ENCODE peak calls at places on chromosomes 2 and 18, in six cellular contexts. One of them, this sample, is unnamed.

GRCh38 chr2:28253543-28253942 is 139.1 kb upstream of the FOSL2 start:
- DNase-seq in body of pancreas: no peak
- DNase-seq in dorsolateral prefrontal cortex: no peak
- DNase-seq in neural crest cell: no peak
- DNase-seq in lower lobe of right lung: no peak
- DNase-seq in cardiac fibroblast: no peak
- DNase-seq in this sample: no peak

GRCh38 chr2:179429060-179429471 is 164.4 kb upstream of the SESTD1 start:
- DNase-seq in body of pancreas: no peak
- DNase-seq in dorsolateral prefrontal cortex: no peak
- DNase-seq in neural crest cell: no peak
- DNase-seq in lower lobe of right lung: no peak
- DNase-seq in cardiac fibroblast: no peak
- DNase-seq in this sample: no peak

GRCh38 chr2:10028988-10029874 is 14.1 kb upstream of the KLF11 start:
- DNase-seq in body of pancreas: no peak
- DNase-seq in dorsolateral prefrontal cortex: no peak
- DNase-seq in neural crest cell: no peak
- DNase-seq in lower lobe of right lung: peak
- DNase-seq in cardiac fibroblast: no peak
- DNase-seq in this sample: peak

GRCh38 chr18:50786851-50787250 is 33.0 kb downstream of the MRO start:
- DNase-seq in body of pancreas: no peak
- DNase-seq in dorsolateral prefrontal cortex: no peak
- DNase-seq in neural crest cell: no peak
- DNase-seq in lower lobe of right lung: no peak
- DNase-seq in cardiac fibroblast: no peak
- DNase-seq in this sample: no peak

GRCh38 chr18:2654828-2655152 is 736 bp upstream of the SMCHD1 start:
- DNase-seq in body of pancreas: no peak
- DNase-seq in dorsolateral prefrontal cortex: no peak
- DNase-seq in neural crest cell: no peak
- DNase-seq in lower lobe of right lung: no peak
- DNase-seq in cardiac fibroblast: peak
- DNase-seq in this sample: no peak

GRCh38 chr2:51068237-51068636 is 36.3 kb upstream of the NRXN1 start:
- DNase-seq in body of pancreas: no peak
- DNase-seq in dorsolateral prefrontal cortex: no peak
- DNase-seq in neural crest cell: no peak
- DNase-seq in lower lobe of right lung: no peak
- DNase-seq in cardiac fibroblast: no peak
- DNase-seq in this sample: no peak

GRCh38 chr2:200199576-200200263 is 106.8 kb upstream of the SPATS2L start:
- DNase-seq in body of pancreas: no peak
- DNase-seq in dorsolateral prefrontal cortex: no peak
- DNase-seq in neural crest cell: no peak
- DNase-seq in lower lobe of right lung: no peak
- DNase-seq in cardiac fibroblast: no peak
- DNase-seq in this sample: no peak

GRCh38 chr18:79875931-79876461 is 75.5 kb downstream of the SLC66A2 start:
- DNase-seq in body of pancreas: no peak
- DNase-seq in dorsolateral prefrontal cortex: peak
- DNase-seq in neural crest cell: no peak
- DNase-seq in lower lobe of right lung: no peak
- DNase-seq in cardiac fibroblast: no peak
- DNase-seq in this sample: no peak

GRCh38 chr2:120809576-120810440 is 74.1 kb downstream of the GLI2 start:
- DNase-seq in body of pancreas: no peak
- DNase-seq in dorsolateral prefrontal cortex: no peak
- DNase-seq in neural crest cell: no peak
- DNase-seq in lower lobe of right lung: no peak
- DNase-seq in cardiac fibroblast: no peak
- DNase-seq in this sample: no peak

GRCh38 chr18:74342416-74343043 is 26.9 kb downstream of the C18orf63 start:
- DNase-seq in body of pancreas: peak
- DNase-seq in dorsolateral prefrontal cortex: no peak
- DNase-seq in neural crest cell: peak
- DNase-seq in lower lobe of right lung: no peak
- DNase-seq in cardiac fibroblast: peak
- DNase-seq in this sample: peak

GRCh38 chr2:237550057-237550415 is 16.3 kb upstream of the PRLH start:
- DNase-seq in body of pancreas: no peak
- DNase-seq in dorsolateral prefrontal cortex: no peak
- DNase-seq in neural crest cell: no peak
- DNase-seq in lower lobe of right lung: no peak
- DNase-seq in cardiac fibroblast: no peak
- DNase-seq in this sample: no peak

GRCh38 chr18:13518382-13518781 is 208.0 kb downstream of the FAM210A start:
- DNase-seq in body of pancreas: no peak
- DNase-seq in dorsolateral prefrontal cortex: no peak
- DNase-seq in neural crest cell: no peak
- DNase-seq in lower lobe of right lung: no peak
- DNase-seq in cardiac fibroblast: no peak
- DNase-seq in this sample: no peak

GRCh38 chr2:68391099-68391498 is 26.0 kb downstream of the PLEK start:
- DNase-seq in body of pancreas: no peak
- DNase-seq in dorsolateral prefrontal cortex: no peak
- DNase-seq in neural crest cell: no peak
- DNase-seq in lower lobe of right lung: no peak
- DNase-seq in cardiac fibroblast: no peak
- DNase-seq in this sample: no peak

GRCh38 chr2:37449686-37450392 is 105.4 kb downstream of the QPCT start:
- DNase-seq in body of pancreas: no peak
- DNase-seq in dorsolateral prefrontal cortex: no peak
- DNase-seq in neural crest cell: no peak
- DNase-seq in lower lobe of right lung: no peak
- DNase-seq in cardiac fibroblast: peak
- DNase-seq in this sample: peak

GRCh38 chr2:47653909-47654789 is 128.8 kb upstream of the MSH6 start:
- DNase-seq in body of pancreas: peak
- DNase-seq in dorsolateral prefrontal cortex: peak
- DNase-seq in neural crest cell: peak
- DNase-seq in lower lobe of right lung: no peak
- DNase-seq in cardiac fibroblast: peak
- DNase-seq in this sample: peak

GRCh38 chr2:237859533-237860272 is at the start of gene RAMP1:
- DNase-seq in body of pancreas: peak
- DNase-seq in dorsolateral prefrontal cortex: no peak
- DNase-seq in neural crest cell: no peak
- DNase-seq in lower lobe of right lung: no peak
- DNase-seq in cardiac fibroblast: peak
- DNase-seq in this sample: no peak

GRCh38 chr2:7795358-7796199 is 878.4 kb downstream of the RNF144A start:
- DNase-seq in body of pancreas: no peak
- DNase-seq in dorsolateral prefrontal cortex: no peak
- DNase-seq in neural crest cell: no peak
- DNase-seq in lower lobe of right lung: no peak
- DNase-seq in cardiac fibroblast: no peak
- DNase-seq in this sample: peak

GRCh38 chr2:9152975-9153402 is 53.6 kb upstream of the ASAP2 start:
- DNase-seq in body of pancreas: no peak
- DNase-seq in dorsolateral prefrontal cortex: no peak
- DNase-seq in neural crest cell: no peak
- DNase-seq in lower lobe of right lung: no peak
- DNase-seq in cardiac fibroblast: peak
- DNase-seq in this sample: peak

GRCh38 chr2:44178950-44179349 is 10.3 kb downstream of the PPM1B start:
- DNase-seq in body of pancreas: no peak
- DNase-seq in dorsolateral prefrontal cortex: no peak
- DNase-seq in neural crest cell: no peak
- DNase-seq in lower lobe of right lung: no peak
- DNase-seq in cardiac fibroblast: no peak
- DNase-seq in this sample: no peak

GRCh38 chr18:34871435-34871834 is 161.3 kb downstream of the DTNA start:
- DNase-seq in body of pancreas: no peak
- DNase-seq in dorsolateral prefrontal cortex: no peak
- DNase-seq in neural crest cell: no peak
- DNase-seq in lower lobe of right lung: no peak
- DNase-seq in cardiac fibroblast: peak
- DNase-seq in this sample: peak

GRCh38 chr2:226699321-226699720 is 100.3 kb downstream of the IRS1 start:
- DNase-seq in body of pancreas: peak
- DNase-seq in dorsolateral prefrontal cortex: no peak
- DNase-seq in neural crest cell: no peak
- DNase-seq in lower lobe of right lung: no peak
- DNase-seq in cardiac fibroblast: peak
- DNase-seq in this sample: peak

GRCh38 chr2:48529189-48529588 is 765 bp upstream of the STON1 start:
- DNase-seq in body of pancreas: no peak
- DNase-seq in dorsolateral prefrontal cortex: no peak
- DNase-seq in neural crest cell: no peak
- DNase-seq in lower lobe of right lung: no peak
- DNase-seq in cardiac fibroblast: no peak
- DNase-seq in this sample: no peak

GRCh38 chr2:105410554-105410953 is 11.7 kb upstream of the FHL2 start:
- DNase-seq in body of pancreas: no peak
- DNase-seq in dorsolateral prefrontal cortex: no peak
- DNase-seq in neural crest cell: no peak
- DNase-seq in lower lobe of right lung: no peak
- DNase-seq in cardiac fibroblast: peak
- DNase-seq in this sample: peak

GRCh38 chr2:189261431-189261841 is 81.9 kb upstream of the COL5A2 start:
- DNase-seq in body of pancreas: no peak
- DNase-seq in dorsolateral prefrontal cortex: no peak
- DNase-seq in neural crest cell: no peak
- DNase-seq in lower lobe of right lung: no peak
- DNase-seq in cardiac fibroblast: peak
- DNase-seq in this sample: peak

GRCh38 chr2:121018136-121019057 is 266.6 kb downstream of the TFCP2L1 start:
- DNase-seq in body of pancreas: no peak
- DNase-seq in dorsolateral prefrontal cortex: no peak
- DNase-seq in neural crest cell: no peak
- DNase-seq in lower lobe of right lung: no peak
- DNase-seq in cardiac fibroblast: peak
- DNase-seq in this sample: peak

DNA sequence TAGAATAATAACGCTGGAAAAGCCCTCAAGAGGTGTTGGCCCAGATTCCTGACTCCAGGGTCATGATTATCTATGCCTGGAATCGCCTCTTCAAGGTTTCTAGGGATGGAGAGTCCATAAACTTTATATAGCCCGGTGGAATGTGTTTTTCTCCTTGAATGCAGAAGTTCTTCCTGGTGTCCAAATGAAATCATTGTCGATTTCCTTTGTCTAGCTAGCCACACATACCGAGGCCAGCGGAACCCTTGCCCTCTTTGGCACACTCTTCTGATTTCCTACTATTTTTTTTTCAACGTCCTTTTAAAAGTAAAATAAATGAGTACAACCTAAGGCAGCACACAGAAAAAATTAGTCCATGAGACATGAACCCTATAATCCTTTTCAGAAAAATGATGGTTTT is 117.8 kb downstream of the PID1 start:
- DNase-seq in body of pancreas: no peak
- DNase-seq in dorsolateral prefrontal cortex: no peak
- DNase-seq in neural crest cell: no peak
- DNase-seq in lower lobe of right lung: no peak
- DNase-seq in cardiac fibroblast: no peak
- DNase-seq in this sample: no peak
- TF ChIP-seq CTCF in body of pancreas: no peak
- TF ChIP-seq CTCF in dorsolateral prefrontal cortex: no peak
- TF ChIP-seq CTCF in neural crest cell: no peak
- TF ChIP-seq CTCF in lower lobe of right lung: no peak
- TF ChIP-seq CTCF in cardiac fibroblast: no peak
- TF ChIP-seq CTCF in this sample: no peak

DNA sequence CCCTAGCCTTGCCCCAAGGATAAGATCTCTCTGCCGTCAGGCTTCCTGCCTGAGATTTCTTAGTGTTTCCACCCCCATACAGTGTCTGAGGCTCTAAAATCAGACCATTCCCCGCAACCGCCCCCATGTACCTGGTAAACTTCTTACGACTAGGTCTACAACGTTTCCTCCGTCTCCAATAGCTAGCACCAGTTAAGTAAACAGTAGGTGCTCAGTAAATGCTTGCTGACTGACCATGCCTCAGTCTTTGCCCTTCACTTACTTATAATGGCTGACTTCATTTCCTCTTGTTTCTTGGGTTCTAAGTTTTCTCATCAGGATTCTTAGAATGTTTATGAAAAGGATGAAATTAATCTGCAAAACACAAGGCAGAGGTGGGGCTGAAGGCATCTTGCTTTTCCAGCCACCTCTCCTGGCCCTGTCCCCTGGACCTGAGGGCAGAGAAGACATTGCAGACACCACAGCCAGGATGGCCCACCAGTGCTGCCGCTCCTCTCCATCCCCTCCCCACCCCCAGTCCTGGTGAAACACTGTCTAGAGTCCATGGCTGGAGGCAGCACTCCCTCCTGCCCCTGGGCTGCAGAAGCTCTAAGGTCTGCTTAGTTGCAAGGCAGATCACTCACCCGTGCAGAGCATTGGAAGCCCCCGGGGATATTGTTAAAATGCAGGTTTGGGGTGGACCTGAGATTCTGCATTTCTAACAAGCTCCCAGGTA is 16.9 kb downstream of the TMEM37 start:
- DNase-seq in body of pancreas: no peak
- DNase-seq in dorsolateral prefrontal cortex: no peak
- DNase-seq in neural crest cell: no peak
- DNase-seq in lower lobe of right lung: no peak
- DNase-seq in cardiac fibroblast: no peak
- DNase-seq in this sample: no peak
- TF ChIP-seq CTCF in body of pancreas: no peak
- TF ChIP-seq CTCF in dorsolateral prefrontal cortex: no peak
- TF ChIP-seq CTCF in neural crest cell: no peak
- TF ChIP-seq CTCF in lower lobe of right lung: no peak
- TF ChIP-seq CTCF in cardiac fibroblast: no peak
- TF ChIP-seq CTCF in this sample: no peak

GRCh38 chr2:175965773-175966172 is 36.3 kb downstream of the LNPK start:
- DNase-seq in body of pancreas: no peak
- DNase-seq in dorsolateral prefrontal cortex: no peak
- DNase-seq in neural crest cell: no peak
- DNase-seq in lower lobe of right lung: no peak
- DNase-seq in cardiac fibroblast: no peak
- DNase-seq in this sample: no peak

GRCh38 chr2:175966839-175967238 is 35.2 kb downstream of the LNPK start:
- DNase-seq in body of pancreas: no peak
- DNase-seq in dorsolateral prefrontal cortex: no peak
- DNase-seq in neural crest cell: no peak
- DNase-seq in lower lobe of right lung: no peak
- DNase-seq in cardiac fibroblast: no peak
- DNase-seq in this sample: no peak

GRCh38 chr2:175964195-175964594 is 37.9 kb downstream of the LNPK start:
- DNase-seq in body of pancreas: no peak
- DNase-seq in dorsolateral prefrontal cortex: no peak
- DNase-seq in neural crest cell: no peak
- DNase-seq in lower lobe of right lung: no peak
- DNase-seq in cardiac fibroblast: no peak
- DNase-seq in this sample: peak
- TF ChIP-seq CTCF in body of pancreas: no peak
- TF ChIP-seq CTCF in dorsolateral prefrontal cortex: no peak
- TF ChIP-seq CTCF in neural crest cell: no peak
- TF ChIP-seq CTCF in lower lobe of right lung: no peak
- TF ChIP-seq CTCF in cardiac fibroblast: peak
- TF ChIP-seq CTCF in this sample: peak

DNA sequence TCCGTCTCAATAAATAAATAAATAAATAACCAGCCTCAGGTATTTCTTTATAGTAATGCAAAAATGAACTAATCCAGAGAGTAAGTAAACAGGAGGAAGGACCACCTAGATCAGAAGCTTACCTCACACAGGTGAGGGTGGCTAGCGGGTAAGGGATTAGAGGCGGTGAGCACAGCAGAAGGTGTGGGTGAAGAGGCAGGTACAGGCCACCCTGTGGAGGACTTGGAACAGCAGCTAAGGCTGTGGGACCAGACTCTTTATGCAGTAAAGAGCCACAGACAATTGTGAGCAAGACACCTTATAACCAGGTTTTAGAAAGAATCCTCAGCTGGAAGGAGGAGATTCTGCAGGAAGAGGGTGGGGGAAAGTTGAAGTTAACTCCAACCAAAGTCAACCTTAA is 34.2 kb upstream of the TTR start:
- DNase-seq in body of pancreas: no peak
- DNase-seq in dorsolateral prefrontal cortex: no peak
- DNase-seq in neural crest cell: no peak
- DNase-seq in lower lobe of right lung: no peak
- DNase-seq in cardiac fibroblast: no peak
- DNase-seq in this sample: no peak
- TF ChIP-seq CTCF in body of pancreas: no peak
- TF ChIP-seq CTCF in dorsolateral prefrontal cortex: no peak
- TF ChIP-seq CTCF in neural crest cell: peak
- TF ChIP-seq CTCF in lower lobe of right lung: no peak
- TF ChIP-seq CTCF in cardiac fibroblast: no peak
- TF ChIP-seq CTCF in this sample: no peak

This sample was measured in choroid plexus epithelial cell.